ENCODE peak calls at places on chromosomes 16 and 17, in seven cellular contexts. One of them, this sample, is unnamed.

GRCh38 chr17:56896217-56896967 is 17.5 kb downstream of the TRIM25 start:
- DNase-seq in heart left ventricle: no peak
- DNase-seq in A549: no peak
- DNase-seq in fibroblast of mammary gland: no peak
- DNase-seq in AG10803: no peak
- DNase-seq in dorsolateral prefrontal cortex: no peak
- DNase-seq in astrocyte of the spinal cord: no peak
- DNase-seq in this sample: no peak

GRCh38 chr17:77704048-77704815 is 254.3 kb upstream of the TNRC6C start:
- DNase-seq in heart left ventricle: no peak
- DNase-seq in A549: no peak
- DNase-seq in fibroblast of mammary gland: no peak
- DNase-seq in AG10803: no peak
- DNase-seq in dorsolateral prefrontal cortex: no peak
- DNase-seq in astrocyte of the spinal cord: no peak
- DNase-seq in this sample: no peak

GRCh38 chr17:42221886-42222745 is 27.8 kb upstream of the GHDC start:
- DNase-seq in heart left ventricle: no peak
- DNase-seq in A549: peak
- DNase-seq in fibroblast of mammary gland: peak
- DNase-seq in AG10803: peak
- DNase-seq in dorsolateral prefrontal cortex: no peak
- DNase-seq in astrocyte of the spinal cord: peak
- DNase-seq in this sample: no peak

GRCh38 chr16:57092786-57093301 is 461 bp downstream of the CPNE2 start:
- DNase-seq in heart left ventricle: peak
- DNase-seq in A549: no peak
- DNase-seq in fibroblast of mammary gland: no peak
- DNase-seq in AG10803: no peak
- DNase-seq in dorsolateral prefrontal cortex: no peak
- DNase-seq in astrocyte of the spinal cord: no peak
- DNase-seq in this sample: peak

GRCh38 chr16:53224932-53225533 is 170.2 kb downstream of the CHD9 start:
- DNase-seq in heart left ventricle: no peak
- DNase-seq in A549: peak
- DNase-seq in fibroblast of mammary gland: peak
- DNase-seq in AG10803: peak
- DNase-seq in dorsolateral prefrontal cortex: no peak
- DNase-seq in astrocyte of the spinal cord: no peak
- DNase-seq in this sample: no peak

GRCh38 chr16:20243731-20244281 is 83.5 kb downstream of the GP2 start:
- DNase-seq in heart left ventricle: no peak
- DNase-seq in A549: no peak
- DNase-seq in fibroblast of mammary gland: no peak
- DNase-seq in AG10803: no peak
- DNase-seq in dorsolateral prefrontal cortex: no peak
- DNase-seq in astrocyte of the spinal cord: no peak
- DNase-seq in this sample: no peak

GRCh38 chr17:39835038-39835786 is 28.9 kb downstream of the IKZF3 start:
- DNase-seq in heart left ventricle: no peak
- DNase-seq in A549: no peak
- DNase-seq in fibroblast of mammary gland: no peak
- DNase-seq in AG10803: no peak
- DNase-seq in dorsolateral prefrontal cortex: no peak
- DNase-seq in astrocyte of the spinal cord: no peak
- DNase-seq in this sample: no peak

GRCh38 chr17:63250830-63251229 is 195.3 kb downstream of the CYB561 start:
- DNase-seq in heart left ventricle: no peak
- DNase-seq in A549: no peak
- DNase-seq in fibroblast of mammary gland: peak
- DNase-seq in AG10803: peak
- DNase-seq in dorsolateral prefrontal cortex: no peak
- DNase-seq in astrocyte of the spinal cord: no peak
- DNase-seq in this sample: no peak

GRCh38 chr16:57628008-57628781 is at the start of gene ADGRG1:
- DNase-seq in heart left ventricle: peak
- DNase-seq in A549: peak
- DNase-seq in fibroblast of mammary gland: peak
- DNase-seq in AG10803: peak
- DNase-seq in dorsolateral prefrontal cortex: no peak
- DNase-seq in astrocyte of the spinal cord: peak
- DNase-seq in this sample: no peak

GRCh38 chr16:74298104-74298503 is 1.5 kb downstream of the PSMD7 start:
- DNase-seq in heart left ventricle: no peak
- DNase-seq in A549: no peak
- DNase-seq in fibroblast of mammary gland: no peak
- DNase-seq in AG10803: no peak
- DNase-seq in dorsolateral prefrontal cortex: no peak
- DNase-seq in astrocyte of the spinal cord: no peak
- DNase-seq in this sample: no peak

GRCh38 chr17:53227514-53227913 is 595.2 kb upstream of the KIF2B start:
- DNase-seq in heart left ventricle: no peak
- DNase-seq in A549: no peak
- DNase-seq in fibroblast of mammary gland: no peak
- DNase-seq in AG10803: no peak
- DNase-seq in dorsolateral prefrontal cortex: no peak
- DNase-seq in astrocyte of the spinal cord: no peak
- DNase-seq in this sample: no peak

GRCh38 chr17:51428668-51429486 is 168.5 kb downstream of the UTP18 start:
- DNase-seq in heart left ventricle: no peak
- DNase-seq in A549: no peak
- DNase-seq in fibroblast of mammary gland: no peak
- DNase-seq in AG10803: no peak
- DNase-seq in dorsolateral prefrontal cortex: no peak
- DNase-seq in astrocyte of the spinal cord: no peak
- DNase-seq in this sample: no peak

GRCh38 chr16:69131167-69131748 is 1.1 kb downstream of the CHTF8 start:
- DNase-seq in heart left ventricle: no peak
- DNase-seq in A549: peak
- DNase-seq in fibroblast of mammary gland: no peak
- DNase-seq in AG10803: no peak
- DNase-seq in dorsolateral prefrontal cortex: no peak
- DNase-seq in astrocyte of the spinal cord: peak
- DNase-seq in this sample: no peak

GRCh38 chr17:3692346-3692745 is 3.6 kb downstream of the P2RX5 start:
- DNase-seq in heart left ventricle: no peak
- DNase-seq in A549: no peak
- DNase-seq in fibroblast of mammary gland: no peak
- DNase-seq in AG10803: no peak
- DNase-seq in dorsolateral prefrontal cortex: no peak
- DNase-seq in astrocyte of the spinal cord: no peak
- DNase-seq in this sample: no peak

GRCh38 chr17:17498606-17499301 is 2.6 kb upstream of the RASD1 start:
- DNase-seq in heart left ventricle: no peak
- DNase-seq in A549: no peak
- DNase-seq in fibroblast of mammary gland: no peak
- DNase-seq in AG10803: no peak
- DNase-seq in dorsolateral prefrontal cortex: no peak
- DNase-seq in astrocyte of the spinal cord: no peak
- DNase-seq in this sample: no peak

GRCh38 chr17:81027591-81028505 is 7.1 kb upstream of the BAIAP2 start:
- DNase-seq in heart left ventricle: no peak
- DNase-seq in A549: no peak
- DNase-seq in fibroblast of mammary gland: no peak
- DNase-seq in AG10803: no peak
- DNase-seq in dorsolateral prefrontal cortex: no peak
- DNase-seq in astrocyte of the spinal cord: no peak
- DNase-seq in this sample: no peak

GRCh38 chr16:71520550-71520949 is 5.7 kb upstream of the CHST4 start:
- DNase-seq in heart left ventricle: no peak
- DNase-seq in A549: no peak
- DNase-seq in fibroblast of mammary gland: no peak
- DNase-seq in AG10803: no peak
- DNase-seq in dorsolateral prefrontal cortex: no peak
- DNase-seq in astrocyte of the spinal cord: no peak
- DNase-seq in this sample: no peak

GRCh38 chr17:82205720-82206508 is 6.7 kb downstream of the CCDC57 start:
- DNase-seq in heart left ventricle: peak
- DNase-seq in A549: peak
- DNase-seq in fibroblast of mammary gland: peak
- DNase-seq in AG10803: peak
- DNase-seq in dorsolateral prefrontal cortex: peak
- DNase-seq in astrocyte of the spinal cord: peak
- DNase-seq in this sample: peak

DNA sequence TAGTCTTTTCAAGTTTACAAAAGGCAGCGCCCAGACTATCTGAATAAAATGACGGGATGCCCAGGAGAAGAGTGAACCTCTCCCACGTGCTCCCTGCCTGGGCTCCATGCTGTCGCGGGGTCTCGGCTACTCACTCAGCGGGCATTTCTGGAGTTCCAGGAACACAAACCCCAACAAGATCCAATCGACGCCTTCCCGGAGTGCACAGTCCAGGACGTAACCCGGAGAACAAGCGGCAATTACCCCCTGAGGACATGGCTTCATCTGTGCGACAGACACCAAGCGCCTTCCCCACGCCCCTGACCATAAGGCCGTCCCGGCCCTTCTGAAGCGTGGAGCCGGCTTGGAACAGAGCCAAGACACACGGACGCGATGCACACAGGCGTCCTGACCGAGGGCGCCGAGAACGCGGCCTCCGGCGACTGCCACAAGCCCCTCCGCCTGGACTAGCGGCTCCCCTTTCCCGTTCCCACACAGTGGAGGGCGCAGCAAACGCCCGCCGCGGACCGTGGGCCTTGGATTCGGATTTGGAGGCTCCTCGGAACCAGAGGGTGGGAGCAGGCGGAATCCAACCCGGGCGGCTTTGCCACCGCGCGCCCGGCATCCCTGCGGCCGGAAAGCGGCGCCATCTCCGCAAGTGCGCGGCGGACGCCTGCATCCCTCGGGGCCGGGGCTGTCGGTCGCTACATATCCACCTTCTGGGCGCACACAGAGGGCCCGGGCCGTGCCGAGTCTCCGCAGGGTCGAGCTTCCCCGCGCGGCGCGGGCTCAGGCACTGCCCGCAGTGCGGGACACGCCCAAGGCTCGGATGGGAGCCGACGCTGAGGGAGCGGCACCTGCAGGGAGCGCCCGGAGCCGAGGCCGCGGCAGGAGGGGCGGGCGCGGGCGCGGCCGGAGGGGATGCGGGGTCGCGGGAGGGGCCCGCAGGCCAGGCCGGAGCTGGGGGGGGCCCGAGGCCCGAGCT is 725 bp downstream of the ABCA3 start:
- DNase-seq in heart left ventricle: peak
- DNase-seq in A549: peak
- DNase-seq in fibroblast of mammary gland: no peak
- DNase-seq in AG10803: peak
- DNase-seq in dorsolateral prefrontal cortex: peak
- DNase-seq in astrocyte of the spinal cord: peak
- DNase-seq in this sample: peak
- TF ChIP-seq CTCF in heart left ventricle: no peak
- TF ChIP-seq CTCF in A549: no peak
- TF ChIP-seq CTCF in fibroblast of mammary gland: no peak
- TF ChIP-seq CTCF in AG10803: no peak
- TF ChIP-seq CTCF in dorsolateral prefrontal cortex: no peak
- TF ChIP-seq CTCF in astrocyte of the spinal cord: peak
- TF ChIP-seq CTCF in this sample: no peak

DNA sequence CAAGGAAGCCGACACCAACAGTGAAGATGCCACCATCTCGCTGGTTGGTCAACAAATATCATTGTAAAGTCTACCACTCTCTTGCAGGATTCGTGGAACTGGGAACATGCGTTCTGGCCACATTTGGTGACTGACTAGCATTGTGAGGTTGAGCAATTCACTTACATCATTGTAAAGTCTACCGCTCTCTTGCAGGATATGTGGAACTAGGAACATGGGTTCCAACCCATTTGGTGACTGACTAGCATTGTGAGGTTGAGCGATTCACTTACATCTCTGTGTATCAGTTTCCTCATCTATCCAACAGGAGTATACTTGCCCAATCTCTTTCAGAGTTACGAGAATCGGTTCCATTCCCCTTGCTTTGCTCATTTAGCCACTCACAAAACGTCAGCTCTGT is 42.6 kb upstream of the RPH3AL start:
- DNase-seq in heart left ventricle: no peak
- DNase-seq in A549: no peak
- DNase-seq in fibroblast of mammary gland: no peak
- DNase-seq in AG10803: no peak
- DNase-seq in dorsolateral prefrontal cortex: no peak
- DNase-seq in astrocyte of the spinal cord: no peak
- DNase-seq in this sample: no peak
- TF ChIP-seq CTCF in heart left ventricle: no peak
- TF ChIP-seq CTCF in A549: no peak
- TF ChIP-seq CTCF in fibroblast of mammary gland: no peak
- TF ChIP-seq CTCF in AG10803: no peak
- TF ChIP-seq CTCF in dorsolateral prefrontal cortex: no peak
- TF ChIP-seq CTCF in astrocyte of the spinal cord: no peak
- TF ChIP-seq CTCF in this sample: no peak

DNA sequence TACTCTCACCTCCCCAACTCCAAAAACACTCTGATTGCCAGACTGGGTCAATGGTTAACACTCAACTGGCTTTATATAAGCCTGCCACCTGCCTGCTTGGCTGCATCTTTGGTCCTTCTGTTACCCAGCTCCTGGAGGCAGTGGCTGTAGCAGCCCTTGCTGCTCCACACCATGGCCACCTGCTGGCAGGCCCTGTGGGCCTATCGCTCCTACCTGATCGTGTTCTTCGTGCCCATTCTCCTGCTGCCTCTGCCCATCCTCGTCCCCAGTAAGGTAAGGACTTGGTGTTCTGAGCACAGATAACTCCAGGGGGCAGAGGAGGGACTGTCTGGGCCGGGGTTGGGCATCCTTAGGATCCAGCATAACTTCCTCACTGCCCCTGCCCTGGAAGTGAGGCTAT is at the start of gene SLC13A2:
- DNase-seq in heart left ventricle: no peak
- DNase-seq in A549: no peak
- DNase-seq in fibroblast of mammary gland: no peak
- DNase-seq in AG10803: no peak
- DNase-seq in dorsolateral prefrontal cortex: no peak
- DNase-seq in astrocyte of the spinal cord: no peak
- DNase-seq in this sample: no peak
- TF ChIP-seq CTCF in heart left ventricle: no peak
- TF ChIP-seq CTCF in A549: no peak
- TF ChIP-seq CTCF in fibroblast of mammary gland: no peak
- TF ChIP-seq CTCF in AG10803: no peak
- TF ChIP-seq CTCF in dorsolateral prefrontal cortex: no peak
- TF ChIP-seq CTCF in astrocyte of the spinal cord: no peak
- TF ChIP-seq CTCF in this sample: peak

GRCh38 chr16:73066927-73067670 is 19.2 kb upstream of the ZFHX3 start:
- DNase-seq in heart left ventricle: peak
- DNase-seq in A549: no peak
- DNase-seq in fibroblast of mammary gland: peak
- DNase-seq in AG10803: no peak
- DNase-seq in dorsolateral prefrontal cortex: no peak
- DNase-seq in astrocyte of the spinal cord: peak
- DNase-seq in this sample: no peak

GRCh38 chr16:73067671-73068545 is 20.0 kb upstream of the ZFHX3 start:
- DNase-seq in heart left ventricle: no peak
- DNase-seq in A549: no peak
- DNase-seq in fibroblast of mammary gland: no peak
- DNase-seq in AG10803: no peak
- DNase-seq in dorsolateral prefrontal cortex: no peak
- DNase-seq in astrocyte of the spinal cord: no peak
- DNase-seq in this sample: no peak

GRCh38 chr16:73066321-73066926 is 18.5 kb upstream of the ZFHX3 start:
- DNase-seq in heart left ventricle: peak
- DNase-seq in A549: no peak
- DNase-seq in fibroblast of mammary gland: no peak
- DNase-seq in AG10803: no peak
- DNase-seq in dorsolateral prefrontal cortex: no peak
- DNase-seq in astrocyte of the spinal cord: no peak
- DNase-seq in this sample: no peak

GRCh38 chr16:73069581-73070262 is 21.8 kb upstream of the ZFHX3 start:
- DNase-seq in heart left ventricle: no peak
- DNase-seq in A549: no peak
- DNase-seq in fibroblast of mammary gland: no peak
- DNase-seq in AG10803: no peak
- DNase-seq in dorsolateral prefrontal cortex: no peak
- DNase-seq in astrocyte of the spinal cord: no peak
- DNase-seq in this sample: no peak

GRCh38 chr16:73068546-73069401 is 20.8 kb upstream of the ZFHX3 start:
- DNase-seq in heart left ventricle: peak
- DNase-seq in A549: peak
- DNase-seq in fibroblast of mammary gland: peak
- DNase-seq in AG10803: peak
- DNase-seq in dorsolateral prefrontal cortex: no peak
- DNase-seq in astrocyte of the spinal cord: peak
- DNase-seq in this sample: no peak
- TF ChIP-seq CTCF in heart left ventricle: no peak
- TF ChIP-seq CTCF in A549: no peak
- TF ChIP-seq CTCF in fibroblast of mammary gland: no peak
- TF ChIP-seq CTCF in AG10803: no peak
- TF ChIP-seq CTCF in dorsolateral prefrontal cortex: no peak
- TF ChIP-seq CTCF in astrocyte of the spinal cord: no peak
- TF ChIP-seq CTCF in this sample: no peak